ENCODE peak calls at places on chromosomes 7 and 10, in six cellular contexts. One of them, this sample, is unnamed.

GRCh38 chr10:86522385-86522855 is 828 bp upstream of the WAPL start:
- DNase-seq in uterus: no peak
- DNase-seq in heart right ventricle: no peak
- DNase-seq in GM23248: peak; percentile 69
- DNase-seq in brain microvascular endothelial cell: no peak
- DNase-seq in IMR-90: no peak
- DNase-seq in this sample: peak; percentile 36

GRCh38 chr10:94104316-94105060 is 110.8 kb downstream of the PLCE1 start:
- DNase-seq in uterus: no peak
- DNase-seq in heart right ventricle: no peak
- DNase-seq in GM23248: no peak
- DNase-seq in brain microvascular endothelial cell: peak; percentile 20
- DNase-seq in IMR-90: peak; percentile 76
- DNase-seq in this sample: no peak

GRCh38 chr10:79074732-79075131 is 6.0 kb downstream of the ZMIZ1 start:
- DNase-seq in uterus: no peak
- DNase-seq in heart right ventricle: no peak
- DNase-seq in GM23248: no peak
- DNase-seq in brain microvascular endothelial cell: no peak
- DNase-seq in IMR-90: no peak
- DNase-seq in this sample: no peak

GRCh38 chr7:128425851-128426250 is 16.1 kb upstream of the IMPDH1 start:
- DNase-seq in uterus: peak; percentile 72
- DNase-seq in heart right ventricle: peak; percentile 59
- DNase-seq in GM23248: peak; percentile 64
- DNase-seq in brain microvascular endothelial cell: peak; percentile 67
- DNase-seq in IMR-90: peak; percentile 52
- DNase-seq in this sample: peak; percentile 65

GRCh38 chr7:46029111-46029704 is 108.1 kb upstream of the IGFBP3 start:
- DNase-seq in uterus: no peak
- DNase-seq in heart right ventricle: no peak
- DNase-seq in GM23248: no peak
- DNase-seq in brain microvascular endothelial cell: no peak
- DNase-seq in IMR-90: no peak
- DNase-seq in this sample: no peak

GRCh38 chr7:117041007-117041406 is 87.7 kb downstream of the ST7 start:
- DNase-seq in uterus: no peak
- DNase-seq in heart right ventricle: no peak
- DNase-seq in GM23248: peak; percentile 73
- DNase-seq in brain microvascular endothelial cell: peak; percentile 73
- DNase-seq in IMR-90: peak; percentile 88
- DNase-seq in this sample: no peak

GRCh38 chr7:3753868-3754267 is 452.8 kb downstream of the SDK1 start:
- DNase-seq in uterus: no peak
- DNase-seq in heart right ventricle: no peak
- DNase-seq in GM23248: no peak
- DNase-seq in brain microvascular endothelial cell: no peak
- DNase-seq in IMR-90: no peak
- DNase-seq in this sample: no peak

GRCh38 chr10:54622017-54622416 is 179.0 kb downstream of the PCDH15 start:
- DNase-seq in uterus: no peak
- DNase-seq in heart right ventricle: no peak
- DNase-seq in GM23248: no peak
- DNase-seq in brain microvascular endothelial cell: no peak
- DNase-seq in IMR-90: no peak
- DNase-seq in this sample: no peak

GRCh38 chr7:130904031-130904757 is 170.2 kb upstream of the KLF14 start:
- DNase-seq in uterus: no peak
- DNase-seq in heart right ventricle: no peak
- DNase-seq in GM23248: peak; percentile 93
- DNase-seq in brain microvascular endothelial cell: peak; percentile 88
- DNase-seq in IMR-90: peak; percentile 93
- DNase-seq in this sample: peak; percentile 79

GRCh38 chr10:98323221-98324164 is 55.5 kb upstream of the LOXL4 start:
- DNase-seq in uterus: peak; percentile 44
- DNase-seq in heart right ventricle: peak; percentile 74
- DNase-seq in GM23248: peak; percentile 98
- DNase-seq in brain microvascular endothelial cell: peak; percentile 91
- DNase-seq in IMR-90: peak; percentile 98
- DNase-seq in this sample: no peak

GRCh38 chr10:110755781-110756180 is 111.6 kb downstream of the RBM20 start:
- DNase-seq in uterus: no peak
- DNase-seq in heart right ventricle: no peak
- DNase-seq in GM23248: peak; percentile 57
- DNase-seq in brain microvascular endothelial cell: no peak
- DNase-seq in IMR-90: no peak
- DNase-seq in this sample: no peak

GRCh38 chr10:35465601-35466140 is 129.4 kb downstream of the CCNY start:
- DNase-seq in uterus: no peak
- DNase-seq in heart right ventricle: no peak
- DNase-seq in GM23248: no peak
- DNase-seq in brain microvascular endothelial cell: no peak
- DNase-seq in IMR-90: no peak
- DNase-seq in this sample: no peak

GRCh38 chr7:67918158-67918557 is 921.5 kb downstream of the TYW1 start:
- DNase-seq in uterus: no peak
- DNase-seq in heart right ventricle: no peak
- DNase-seq in GM23248: no peak
- DNase-seq in brain microvascular endothelial cell: no peak
- DNase-seq in IMR-90: no peak
- DNase-seq in this sample: no peak

GRCh38 chr7:102125127-102125561 is 161.5 kb upstream of the SH2B2 start:
- DNase-seq in uterus: peak; percentile 67
- DNase-seq in heart right ventricle: peak; percentile 56
- DNase-seq in GM23248: peak; percentile 72
- DNase-seq in brain microvascular endothelial cell: peak; percentile 87
- DNase-seq in IMR-90: peak; percentile 93
- DNase-seq in this sample: peak; percentile 49

GRCh38 chr7:129308047-129308446 is 83.2 kb downstream of the AHCYL2 start:
- DNase-seq in uterus: no peak
- DNase-seq in heart right ventricle: peak; percentile 42
- DNase-seq in GM23248: peak; percentile 27
- DNase-seq in brain microvascular endothelial cell: no peak
- DNase-seq in IMR-90: peak; percentile 64
- DNase-seq in this sample: peak; percentile 21

GRCh38 chr7:140676303-140676702 is 3.6 kb downstream of the ADCK2 start:
- DNase-seq in uterus: no peak
- DNase-seq in heart right ventricle: no peak
- DNase-seq in GM23248: no peak
- DNase-seq in brain microvascular endothelial cell: no peak
- DNase-seq in IMR-90: no peak
- DNase-seq in this sample: no peak

GRCh38 chr10:50740351-50740688 is 584 bp downstream of the ASAH2B start:
- DNase-seq in uterus: no peak
- DNase-seq in heart right ventricle: no peak
- DNase-seq in GM23248: peak; percentile 90
- DNase-seq in brain microvascular endothelial cell: peak; percentile 85
- DNase-seq in IMR-90: peak; percentile 82
- DNase-seq in this sample: peak; percentile 1

GRCh38 chr10:86265877-86266259 is 100.7 kb downstream of the GRID1 start:
- DNase-seq in uterus: no peak
- DNase-seq in heart right ventricle: no peak
- DNase-seq in GM23248: no peak
- DNase-seq in brain microvascular endothelial cell: no peak
- DNase-seq in IMR-90: no peak
- DNase-seq in this sample: no peak

GRCh38 chr7:50588937-50589336 is 23.7 kb upstream of the DDC start:
- DNase-seq in uterus: no peak
- DNase-seq in heart right ventricle: no peak
- DNase-seq in GM23248: no peak
- DNase-seq in brain microvascular endothelial cell: no peak
- DNase-seq in IMR-90: no peak
- DNase-seq in this sample: no peak

GRCh38 chr10:31929260-31929985 is 792 bp upstream of the ARHGAP12 start:
- DNase-seq in uterus: peak; percentile 47
- DNase-seq in heart right ventricle: peak; percentile 45
- DNase-seq in GM23248: peak; percentile 73
- DNase-seq in brain microvascular endothelial cell: no peak
- DNase-seq in IMR-90: no peak
- DNase-seq in this sample: peak; percentile 36

GRCh38 chr7:25792586-25792985 is 359.4 kb upstream of the NFE2L3 start:
- DNase-seq in uterus: no peak
- DNase-seq in heart right ventricle: no peak
- DNase-seq in GM23248: no peak
- DNase-seq in brain microvascular endothelial cell: no peak
- DNase-seq in IMR-90: no peak
- DNase-seq in this sample: no peak

GRCh38 chr10:48604039-48604407 is 850 bp downstream of the ARHGAP22 start:
- DNase-seq in uterus: no peak
- DNase-seq in heart right ventricle: no peak
- DNase-seq in GM23248: peak; percentile 16
- DNase-seq in brain microvascular endothelial cell: no peak
- DNase-seq in IMR-90: no peak
- DNase-seq in this sample: no peak

GRCh38 chr10:48605264-48605615 is 367 bp upstream of the ARHGAP22 start:
- DNase-seq in uterus: no peak
- DNase-seq in heart right ventricle: no peak
- DNase-seq in GM23248: peak; percentile 41
- DNase-seq in brain microvascular endothelial cell: no peak
- DNase-seq in IMR-90: peak; percentile 16
- DNase-seq in this sample: no peak

GRCh38 chr10:48602401-48603135 is 2.3 kb downstream of the ARHGAP22 start:
- DNase-seq in uterus: no peak
- DNase-seq in heart right ventricle: no peak
- DNase-seq in GM23248: peak; percentile 81
- DNase-seq in brain microvascular endothelial cell: no peak
- DNase-seq in IMR-90: peak; percentile 29
- DNase-seq in this sample: no peak

GRCh38 chr10:48604408-48605263 is at the start of gene ARHGAP22:
- DNase-seq in uterus: peak; percentile 47
- DNase-seq in heart right ventricle: peak; percentile 74
- DNase-seq in GM23248: peak; percentile 86
- DNase-seq in brain microvascular endothelial cell: peak; percentile 31
- DNase-seq in IMR-90: peak; percentile 29
- DNase-seq in this sample: peak; percentile 59

GRCh38 chr10:48603421-48604038 is 1.3 kb downstream of the ARHGAP22 start:
- DNase-seq in uterus: no peak
- DNase-seq in heart right ventricle: no peak
- DNase-seq in GM23248: peak; percentile 69
- DNase-seq in brain microvascular endothelial cell: no peak
- DNase-seq in IMR-90: peak; percentile 35
- DNase-seq in this sample: no peak
- H3K27ac ChIP-seq in uterus: no peak overlapping the region
- H3K27ac ChIP-seq in heart right ventricle: peak overlapping the region; percentile 62
- H3K27ac ChIP-seq in GM23248: peak overlapping the region; percentile 89
- H3K27ac ChIP-seq in brain microvascular endothelial cell: no peak overlapping the region
- H3K27ac ChIP-seq in IMR-90: no peak overlapping the region
- H3K27ac ChIP-seq in this sample: no peak overlapping the region

GRCh38 chr10:101485681-101486554 is 102.1 kb downstream of the POLL start:
- DNase-seq in uterus: peak; percentile 57
- DNase-seq in heart right ventricle: no peak
- DNase-seq in GM23248: peak; percentile 18
- DNase-seq in brain microvascular endothelial cell: no peak
- DNase-seq in IMR-90: no peak
- DNase-seq in this sample: no peak
- H3K27ac ChIP-seq in uterus: no peak overlapping the region
- H3K27ac ChIP-seq in heart right ventricle: no peak overlapping the region
- H3K27ac ChIP-seq in GM23248: no peak overlapping the region
- H3K27ac ChIP-seq in brain microvascular endothelial cell: no peak overlapping the region
- H3K27ac ChIP-seq in IMR-90: no peak overlapping the region
- H3K27ac ChIP-seq in this sample: no peak overlapping the region

GRCh38 chr10:103445767-103446567 is 6.2 kb downstream of the CALHM2 start:
- DNase-seq in uterus: peak; percentile 88
- DNase-seq in heart right ventricle: peak; percentile 82
- DNase-seq in GM23248: peak; percentile 87
- DNase-seq in brain microvascular endothelial cell: no peak
- DNase-seq in IMR-90: peak; percentile 52
- DNase-seq in this sample: no peak
- H3K27ac ChIP-seq in uterus: peak overlapping the region; percentile 94
- H3K27ac ChIP-seq in heart right ventricle: peak overlapping the region; percentile 95
- H3K27ac ChIP-seq in GM23248: peak overlapping the region; percentile 96
- H3K27ac ChIP-seq in brain microvascular endothelial cell: no peak overlapping the region
- H3K27ac ChIP-seq in IMR-90: no peak overlapping the region
- H3K27ac ChIP-seq in this sample: peak overlapping the region; percentile 89

GRCh38 chr7:134084488-134085144 is 42.5 kb upstream of the LRGUK start:
- DNase-seq in uterus: no peak
- DNase-seq in heart right ventricle: no peak
- DNase-seq in GM23248: peak; percentile 21
- DNase-seq in brain microvascular endothelial cell: no peak
- DNase-seq in IMR-90: no peak
- DNase-seq in this sample: no peak
- H3K27ac ChIP-seq in uterus: no peak overlapping the region
- H3K27ac ChIP-seq in heart right ventricle: no peak overlapping the region
- H3K27ac ChIP-seq in GM23248: no peak overlapping the region
- H3K27ac ChIP-seq in brain microvascular endothelial cell: no peak overlapping the region
- H3K27ac ChIP-seq in IMR-90: no peak overlapping the region
- H3K27ac ChIP-seq in this sample: no peak overlapping the region

GRCh38 chr10:129140861-129141260 is 326.2 kb upstream of the MGMT start:
- DNase-seq in uterus: no peak
- DNase-seq in heart right ventricle: no peak
- DNase-seq in GM23248: no peak
- DNase-seq in brain microvascular endothelial cell: no peak
- DNase-seq in IMR-90: no peak
- DNase-seq in this sample: no peak
- H3K27ac ChIP-seq in uterus: no peak overlapping the region
- H3K27ac ChIP-seq in heart right ventricle: no peak overlapping the region
- H3K27ac ChIP-seq in GM23248: no peak overlapping the region
- H3K27ac ChIP-seq in brain microvascular endothelial cell: no peak overlapping the region
- H3K27ac ChIP-seq in IMR-90: no peak overlapping the region
- H3K27ac ChIP-seq in this sample: no peak overlapping the region

GRCh38 chr10:100986623-100986951 is 710 bp downstream of the MRPL43 start:
- DNase-seq in uterus: no peak
- DNase-seq in heart right ventricle: no peak
- DNase-seq in GM23248: no peak
- DNase-seq in brain microvascular endothelial cell: no peak
- DNase-seq in IMR-90: no peak
- DNase-seq in this sample: no peak
- H3K27ac ChIP-seq in uterus: peak overlapping the region; percentile 76
- H3K27ac ChIP-seq in heart right ventricle: peak overlapping the region; percentile 83
- H3K27ac ChIP-seq in GM23248: no peak overlapping the region
- H3K27ac ChIP-seq in brain microvascular endothelial cell: peak overlapping the region; percentile 52
- H3K27ac ChIP-seq in IMR-90: peak overlapping the region; percentile 98
- H3K27ac ChIP-seq in this sample: peak overlapping the region; percentile 88

GRCh38 chr7:73746378-73746777 is 7.8 kb upstream of the ABHD11 start:
- DNase-seq in uterus: no peak
- DNase-seq in heart right ventricle: no peak
- DNase-seq in GM23248: no peak
- DNase-seq in brain microvascular endothelial cell: no peak
- DNase-seq in IMR-90: no peak
- DNase-seq in this sample: no peak
- H3K27ac ChIP-seq in uterus: no peak overlapping the region
- H3K27ac ChIP-seq in heart right ventricle: no peak overlapping the region
- H3K27ac ChIP-seq in GM23248: no peak overlapping the region
- H3K27ac ChIP-seq in brain microvascular endothelial cell: no peak overlapping the region
- H3K27ac ChIP-seq in IMR-90: no peak overlapping the region
- H3K27ac ChIP-seq in this sample: no peak overlapping the region

DNA sequence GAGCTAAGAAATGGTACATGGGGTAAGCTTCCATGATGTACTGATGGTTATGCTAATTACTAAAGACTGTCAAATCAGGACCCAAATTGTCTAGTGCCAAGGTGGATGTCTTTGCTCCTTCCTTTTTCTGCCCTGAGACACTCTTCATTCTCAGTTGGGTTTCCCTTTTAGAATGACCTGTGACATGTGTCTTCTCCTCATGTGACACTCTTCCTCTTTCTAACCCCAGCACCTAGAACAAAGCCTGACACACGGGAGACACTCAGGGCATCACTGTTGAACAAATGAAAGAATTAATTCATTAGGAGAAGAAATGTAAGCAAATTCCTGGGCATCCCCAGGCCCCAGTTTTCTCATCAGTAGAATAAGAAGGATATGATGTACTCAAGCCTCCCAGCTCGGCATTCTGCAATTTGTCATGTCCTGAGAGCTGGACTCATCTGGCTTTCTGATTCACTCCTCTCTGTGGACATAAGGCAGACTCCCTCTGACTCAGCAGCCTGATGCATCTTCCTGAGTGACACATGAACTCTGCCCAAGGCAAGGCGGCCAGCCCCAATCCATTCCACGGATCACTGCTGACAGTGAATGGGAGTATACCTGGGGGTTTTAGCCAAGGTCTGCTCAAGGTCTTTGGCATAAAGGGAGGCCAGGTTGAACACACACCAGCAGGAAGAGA is 473.8 kb downstream of the KCNMA1 start:
- DNase-seq in uterus: peak; percentile 82
- DNase-seq in heart right ventricle: no peak
- DNase-seq in GM23248: peak; percentile 99
- DNase-seq in brain microvascular endothelial cell: peak; percentile 99
- DNase-seq in IMR-90: peak; percentile 99
- DNase-seq in this sample: peak; percentile 92
- H3K27ac ChIP-seq in uterus: peak overlapping the region; percentile 76
- H3K27ac ChIP-seq in heart right ventricle: no peak overlapping the region
- H3K27ac ChIP-seq in GM23248: peak overlapping the region; percentile 91
- H3K27ac ChIP-seq in brain microvascular endothelial cell: no peak overlapping the region
- H3K27ac ChIP-seq in IMR-90: no peak overlapping the region
- H3K27ac ChIP-seq in this sample: peak overlapping the region; percentile 80

This sample was measured in RWPE1.